ENCODE peak calls at places on chromosomes 5 and 9, in ten cellular contexts. C, P, Q, J, M, X, V, B, K and U are unnamed samples.
A peak's percentile ranks its signal among the peaks of the same experiment; 100 is the strongest.

GRCh38 chr5:39430461-39430860 is 5.7 kb upstream of the DAB2 start:
- DNase-seq in M (no peak), Q (no peak), V (no peak), C (no peak), P (no peak), K (no peak), J (no peak), X (no peak), B (no peak), U (no peak)

GRCh38 chr5:130912088-130912487 is 253.0 kb downstream of the HINT1 start:
- DNase-seq in Q (no peak), V (no peak), K (no peak), C (no peak), J (no peak), B (no peak), P (no peak), X (no peak), M (no peak), U (no peak)

GRCh38 chr5:177432143-177432904 is 5.8 kb downstream of the GRK6 start:
- DNase-seq in V (no peak), B (no peak), Q (no peak), X (no peak), K (no peak), P (no peak), M (no peak), J (no peak), C (no peak), U (no peak)

GRCh38 chr5:117732264-117732663 is 1157.6 kb upstream of the SEMA6A start:
- DNase-seq in V (no peak), P (no peak), B (no peak), J (no peak), M (no peak), C (no peak), K (no peak), X (no peak), Q (no peak), U (no peak)

GRCh38 chr5:66410056-66410455 is 186.1 kb upstream of the MAST4 start:
- DNase-seq in X (no peak), K (no peak), B (no peak), Q (no peak), P (no peak), C (no peak), J (no peak), V (no peak), M (no peak), U (no peak)

GRCh38 chr9:113515862-113516261 is 52.3 kb downstream of the RGS3 start:
- DNase-seq in Q (no peak), B (peak; percentile 39), X (no peak), K (no peak), J (no peak), C (no peak), P (no peak), V (no peak), M (no peak), U (no peak)

GRCh38 chr5:130289132-130290088 is 385.1 kb downstream of the CHSY3 start:
- DNase-seq in P (no peak), B (no peak), K (no peak), V (no peak), Q (no peak), X (no peak), M (no peak), J (no peak), C (peak; percentile 66), U (no peak)

GRCh38 chr5:53378590-53379247 is 101.7 kb upstream of the FST start:
- DNase-seq in M (no peak), X (no peak), J (no peak), K (no peak), P (no peak), B (no peak), Q (no peak), C (peak; percentile 53), V (no peak), U (no peak)

GRCh38 chr9:125428060-125428481 is 166.4 kb downstream of the GAPVD1 start:
- DNase-seq in C (peak; percentile 50), X (no peak), Q (no peak), P (no peak), V (no peak), M (peak; percentile 73), B (no peak), K (no peak), J (no peak), U (no peak)

GRCh38 chr9:78295177-78295575 is 1.7 kb upstream of the PSAT1 start:
- DNase-seq in P (no peak), J (no peak), Q (no peak), V (no peak), C (no peak), B (no peak), K (no peak), X (no peak), M (no peak), U (no peak)

GRCh38 chr5:32301891-32302290 is 10.8 kb downstream of the MTMR12 start:
- DNase-seq in B (no peak), Q (no peak), C (no peak), J (no peak), K (no peak), M (no peak), X (no peak), P (no peak), V (no peak), U (no peak)

GRCh38 chr5:61205013-61205412 is 42.7 kb upstream of the SMIM15 start:
- DNase-seq in B (no peak), C (no peak), J (no peak), K (no peak), M (no peak), V (no peak), P (no peak), Q (no peak), X (no peak), U (no peak)

GRCh38 chr5:173611706-173612105 is 4.7 kb downstream of the BOD1 start:
- DNase-seq in M (no peak), Q (no peak), C (no peak), K (no peak), P (no peak), J (no peak), V (no peak), X (no peak), B (no peak), U (no peak)

GRCh38 chr9:85971731-85972130 is 30.8 kb downstream of the NAA35 start:
- DNase-seq in P (no peak), M (no peak), C (no peak), J (no peak), B (no peak), K (no peak), Q (no peak), X (no peak), V (no peak), U (no peak)

GRCh38 chr5:151897896-151898295 is 26.8 kb downstream of the GLRA1 start:
- DNase-seq in M (no peak), C (no peak), Q (no peak), P (no peak), K (no peak), B (no peak), J (no peak), V (no peak), X (no peak), U (no peak)

GRCh38 chr9:80076105-80076504 is 504.3 kb downstream of the TLE4 start:
- DNase-seq in M (no peak), V (no peak), Q (no peak), K (no peak), B (no peak), X (no peak), C (no peak), J (no peak), P (no peak), U (no peak)

GRCh38 chr9:109856785-109857184 is 76.8 kb downstream of the PALM2AKAP2 start:
- DNase-seq in M (no peak), J (no peak), C (no peak), V (no peak), B (no peak), K (no peak), P (no peak), X (no peak), Q (no peak), U (no peak)

GRCh38 chr5:120913396-120913795 is 449.3 kb downstream of the PRR16 start:
- DNase-seq in Q (no peak), P (no peak), V (no peak), J (no peak), M (no peak), B (no peak), K (no peak), X (no peak), C (no peak), U (no peak)

GRCh38 chr5:57117601-57118000 is 56.3 kb upstream of the GPBP1 start:
- DNase-seq in B (no peak), K (peak; percentile 15), Q (peak; percentile 39), C (no peak), P (no peak), J (no peak), V (no peak), X (peak; percentile 60), M (no peak), U (no peak)

GRCh38 chr5:125660231-125660895 is 762.8 kb upstream of the GRAMD2B start:
- DNase-seq in M (no peak), V (no peak), K (no peak), X (no peak), B (no peak), P (no peak), J (no peak), Q (no peak), C (no peak), U (no peak)

GRCh38 chr9:137302176-137303030 is at the start of gene NRARP:
- DNase-seq in X (peak; percentile 90), C (peak; percentile 53), Q (peak; percentile 88), J (peak; percentile 85), K (peak; percentile 76), V (peak; percentile 92), P (peak; percentile 94), M (peak; percentile 99), B (peak; percentile 98), U (no peak)

GRCh38 chr5:63563008-63563917 is 399.0 kb downstream of the HTR1A start:
- DNase-seq in Q (no peak), B (no peak), C (no peak), P (no peak), J (no peak), X (no peak), M (no peak), K (no peak), V (no peak), U (no peak)

GRCh38 chr5:150263801-150264621 is 25.6 kb downstream of the CAMK2A start:
- DNase-seq in V (no peak), X (no peak), J (no peak), C (peak; percentile 98), K (no peak), Q (no peak), B (no peak), M (no peak), P (peak; percentile 71), U (peak; percentile 44)

GRCh38 chr9:135887021-135887507 is 20.3 kb downstream of the CAMSAP1 start:
- DNase-seq in X (no peak), J (no peak), B (no peak), C (peak; percentile 66), P (no peak), V (no peak), Q (no peak), M (no peak), K (no peak), U (no peak)

GRCh38 chr9:137243626-137244485 is 2.8 kb downstream of the TUBB4B start:
- DNase-seq in C (no peak), B (no peak), K (no peak), V (no peak), M (no peak), X (no peak), J (no peak), P (no peak), Q (no peak), U (no peak)

GRCh38 chr5:95900383-95900958 is 61.2 kb downstream of the ELL2 start:
- DNase-seq in C (peak; percentile 30), X (no peak), V (no peak), J (no peak), P (no peak), B (no peak), K (no peak), Q (no peak), M (no peak), U (peak; percentile 36)